ENCODE peak calls at places on chromosome 18, in six cellular contexts. One of them, this sample, is unnamed.

GRCh38 chr18:79575891-79576685 is 103.5 kb upstream of the CTDP1 start:
- DNase-seq in NCI-H1417: peak
- DNase-seq in brain microvascular endothelial cell: peak
- DNase-seq in stimulated activated naive CD8-positive, alpha-beta T cell treated with anti-CD3 and anti-CD28 coated beads, Interleukin-15, amount 100 ng/mL, for 72 hours: no peak
- DNase-seq in fibroblast of lung: peak
- DNase-seq in K562: no peak
- DNase-seq in this sample: peak

GRCh38 chr18:74040459-74041332 is 106.9 kb downstream of the FBXO15 start:
- DNase-seq in NCI-H1417: peak
- DNase-seq in brain microvascular endothelial cell: no peak
- DNase-seq in stimulated activated naive CD8-positive, alpha-beta T cell treated with anti-CD3 and anti-CD28 coated beads, Interleukin-15, amount 100 ng/mL, for 72 hours: peak
- DNase-seq in fibroblast of lung: no peak
- DNase-seq in K562: peak
- DNase-seq in this sample: peak

GRCh38 chr18:74139888-74140287 is 7.7 kb downstream of the FBXO15 start:
- DNase-seq in NCI-H1417: no peak
- DNase-seq in brain microvascular endothelial cell: peak
- DNase-seq in stimulated activated naive CD8-positive, alpha-beta T cell treated with anti-CD3 and anti-CD28 coated beads, Interleukin-15, amount 100 ng/mL, for 72 hours: peak
- DNase-seq in fibroblast of lung: peak
- DNase-seq in K562: peak
- DNase-seq in this sample: no peak

GRCh38 chr18:67421666-67422065 is 94.9 kb downstream of the DSEL start:
- DNase-seq in NCI-H1417: no peak
- DNase-seq in brain microvascular endothelial cell: no peak
- DNase-seq in stimulated activated naive CD8-positive, alpha-beta T cell treated with anti-CD3 and anti-CD28 coated beads, Interleukin-15, amount 100 ng/mL, for 72 hours: no peak
- DNase-seq in fibroblast of lung: peak
- DNase-seq in K562: no peak
- DNase-seq in this sample: no peak

GRCh38 chr18:5287854-5288253 is 7.7 kb downstream of the ZBTB14 start:
- DNase-seq in NCI-H1417: no peak
- DNase-seq in brain microvascular endothelial cell: no peak
- DNase-seq in stimulated activated naive CD8-positive, alpha-beta T cell treated with anti-CD3 and anti-CD28 coated beads, Interleukin-15, amount 100 ng/mL, for 72 hours: no peak
- DNase-seq in fibroblast of lung: no peak
- DNase-seq in K562: no peak
- DNase-seq in this sample: no peak

GRCh38 chr18:44130365-44130942 is 550.2 kb upstream of the SETBP1 start:
- DNase-seq in NCI-H1417: peak
- DNase-seq in brain microvascular endothelial cell: peak
- DNase-seq in stimulated activated naive CD8-positive, alpha-beta T cell treated with anti-CD3 and anti-CD28 coated beads, Interleukin-15, amount 100 ng/mL, for 72 hours: peak
- DNase-seq in fibroblast of lung: peak
- DNase-seq in K562: peak
- DNase-seq in this sample: peak

GRCh38 chr18:13110559-13110958 is 108.0 kb upstream of the LDLRAD4 start:
- DNase-seq in NCI-H1417: no peak
- DNase-seq in brain microvascular endothelial cell: no peak
- DNase-seq in stimulated activated naive CD8-positive, alpha-beta T cell treated with anti-CD3 and anti-CD28 coated beads, Interleukin-15, amount 100 ng/mL, for 72 hours: no peak
- DNase-seq in fibroblast of lung: no peak
- DNase-seq in K562: no peak
- DNase-seq in this sample: no peak

GRCh38 chr18:54957987-54958386 is 1.3 kb downstream of the CCDC68 start:
- DNase-seq in NCI-H1417: no peak
- DNase-seq in brain microvascular endothelial cell: peak
- DNase-seq in stimulated activated naive CD8-positive, alpha-beta T cell treated with anti-CD3 and anti-CD28 coated beads, Interleukin-15, amount 100 ng/mL, for 72 hours: no peak
- DNase-seq in fibroblast of lung: peak
- DNase-seq in K562: no peak
- DNase-seq in this sample: no peak

GRCh38 chr18:41744664-41745063 is 210.4 kb upstream of the PIK3C3 start:
- DNase-seq in NCI-H1417: peak
- DNase-seq in brain microvascular endothelial cell: no peak
- DNase-seq in stimulated activated naive CD8-positive, alpha-beta T cell treated with anti-CD3 and anti-CD28 coated beads, Interleukin-15, amount 100 ng/mL, for 72 hours: no peak
- DNase-seq in fibroblast of lung: peak
- DNase-seq in K562: no peak
- DNase-seq in this sample: no peak

GRCh38 chr18:41731887-41732286 is 223.1 kb upstream of the PIK3C3 start:
- DNase-seq in NCI-H1417: no peak
- DNase-seq in brain microvascular endothelial cell: no peak
- DNase-seq in stimulated activated naive CD8-positive, alpha-beta T cell treated with anti-CD3 and anti-CD28 coated beads, Interleukin-15, amount 100 ng/mL, for 72 hours: no peak
- DNase-seq in fibroblast of lung: peak
- DNase-seq in K562: no peak
- DNase-seq in this sample: no peak

GRCh38 chr18:57780318-57781127 is 22.6 kb downstream of the ATP8B1 start:
- DNase-seq in NCI-H1417: no peak
- DNase-seq in brain microvascular endothelial cell: peak
- DNase-seq in stimulated activated naive CD8-positive, alpha-beta T cell treated with anti-CD3 and anti-CD28 coated beads, Interleukin-15, amount 100 ng/mL, for 72 hours: no peak
- DNase-seq in fibroblast of lung: peak
- DNase-seq in K562: no peak
- DNase-seq in this sample: no peak

GRCh38 chr18:635171-635570 is 22.3 kb upstream of the TYMS start:
- DNase-seq in NCI-H1417: no peak
- DNase-seq in brain microvascular endothelial cell: no peak
- DNase-seq in stimulated activated naive CD8-positive, alpha-beta T cell treated with anti-CD3 and anti-CD28 coated beads, Interleukin-15, amount 100 ng/mL, for 72 hours: no peak
- DNase-seq in fibroblast of lung: no peak
- DNase-seq in K562: no peak
- DNase-seq in this sample: no peak

GRCh38 chr18:55323051-55323994 is 264.7 kb downstream of the TCF4 start:
- DNase-seq in NCI-H1417: peak
- DNase-seq in brain microvascular endothelial cell: no peak
- DNase-seq in stimulated activated naive CD8-positive, alpha-beta T cell treated with anti-CD3 and anti-CD28 coated beads, Interleukin-15, amount 100 ng/mL, for 72 hours: no peak
- DNase-seq in fibroblast of lung: peak
- DNase-seq in K562: no peak
- DNase-seq in this sample: peak

GRCh38 chr18:42164556-42164955 is 209.5 kb downstream of the PIK3C3 start:
- DNase-seq in NCI-H1417: no peak
- DNase-seq in brain microvascular endothelial cell: no peak
- DNase-seq in stimulated activated naive CD8-positive, alpha-beta T cell treated with anti-CD3 and anti-CD28 coated beads, Interleukin-15, amount 100 ng/mL, for 72 hours: no peak
- DNase-seq in fibroblast of lung: no peak
- DNase-seq in K562: no peak
- DNase-seq in this sample: no peak

GRCh38 chr18:39870586-39870985 is 2084.4 kb upstream of the PIK3C3 start:
- DNase-seq in NCI-H1417: no peak
- DNase-seq in brain microvascular endothelial cell: no peak
- DNase-seq in stimulated activated naive CD8-positive, alpha-beta T cell treated with anti-CD3 and anti-CD28 coated beads, Interleukin-15, amount 100 ng/mL, for 72 hours: no peak
- DNase-seq in fibroblast of lung: peak
- DNase-seq in K562: no peak
- DNase-seq in this sample: no peak

GRCh38 chr18:56702946-56703345 is 51.8 kb downstream of the WDR7 start:
- DNase-seq in NCI-H1417: peak
- DNase-seq in brain microvascular endothelial cell: peak
- DNase-seq in stimulated activated naive CD8-positive, alpha-beta T cell treated with anti-CD3 and anti-CD28 coated beads, Interleukin-15, amount 100 ng/mL, for 72 hours: no peak
- DNase-seq in fibroblast of lung: peak
- DNase-seq in K562: peak
- DNase-seq in this sample: peak

GRCh38 chr18:54973046-54973445 is 13.8 kb upstream of the CCDC68 start:
- DNase-seq in NCI-H1417: no peak
- DNase-seq in brain microvascular endothelial cell: no peak
- DNase-seq in stimulated activated naive CD8-positive, alpha-beta T cell treated with anti-CD3 and anti-CD28 coated beads, Interleukin-15, amount 100 ng/mL, for 72 hours: no peak
- DNase-seq in fibroblast of lung: no peak
- DNase-seq in K562: no peak
- DNase-seq in this sample: no peak

GRCh38 chr18:48813833-48814489 is 136.8 kb downstream of the SMAD7 start:
- DNase-seq in NCI-H1417: no peak
- DNase-seq in brain microvascular endothelial cell: no peak
- DNase-seq in stimulated activated naive CD8-positive, alpha-beta T cell treated with anti-CD3 and anti-CD28 coated beads, Interleukin-15, amount 100 ng/mL, for 72 hours: peak
- DNase-seq in fibroblast of lung: peak
- DNase-seq in K562: peak
- DNase-seq in this sample: no peak

GRCh38 chr18:48790226-48790863 is 160.4 kb downstream of the SMAD7 start:
- DNase-seq in NCI-H1417: no peak
- DNase-seq in brain microvascular endothelial cell: peak
- DNase-seq in stimulated activated naive CD8-positive, alpha-beta T cell treated with anti-CD3 and anti-CD28 coated beads, Interleukin-15, amount 100 ng/mL, for 72 hours: no peak
- DNase-seq in fibroblast of lung: peak
- DNase-seq in K562: no peak
- DNase-seq in this sample: no peak

GRCh38 chr18:57738078-57738477 is 65.0 kb downstream of the ATP8B1 start:
- DNase-seq in NCI-H1417: no peak
- DNase-seq in brain microvascular endothelial cell: no peak
- DNase-seq in stimulated activated naive CD8-positive, alpha-beta T cell treated with anti-CD3 and anti-CD28 coated beads, Interleukin-15, amount 100 ng/mL, for 72 hours: no peak
- DNase-seq in fibroblast of lung: no peak
- DNase-seq in K562: no peak
- DNase-seq in this sample: no peak

GRCh38 chr18:23138470-23138869 is 3.2 kb downstream of the CABLES1 start:
- DNase-seq in NCI-H1417: peak
- DNase-seq in brain microvascular endothelial cell: no peak
- DNase-seq in stimulated activated naive CD8-positive, alpha-beta T cell treated with anti-CD3 and anti-CD28 coated beads, Interleukin-15, amount 100 ng/mL, for 72 hours: no peak
- DNase-seq in fibroblast of lung: no peak
- DNase-seq in K562: no peak
- DNase-seq in this sample: peak